ENCODE peak calls at places on chromosome 13, in five cellular contexts. One of them, this sample, is unnamed.

GRCh38 chr13:19089315-19089714 is 92.3 kb downstream of the TUBA3C start:
- DNase-seq in ovary: no peak
- DNase-seq in suprapubic skin: no peak
- DNase-seq in right atrium auricular region: no peak
- DNase-seq in cardiac muscle cell: no peak
- DNase-seq in this sample: no peak

GRCh38 chr13:32048816-32049215 is 17.2 kb downstream of the FRY start:
- DNase-seq in right atrium auricular region: no peak
- DNase-seq in suprapubic skin: no peak
- DNase-seq in cardiac muscle cell: no peak
- DNase-seq in ovary: no peak
- DNase-seq in this sample: no peak

GRCh38 chr13:94329754-94330551 is 149.5 kb downstream of the DCT start:
- DNase-seq in suprapubic skin: no peak
- DNase-seq in cardiac muscle cell: no peak
- DNase-seq in right atrium auricular region: no peak
- DNase-seq in ovary: no peak
- DNase-seq in this sample: no peak

GRCh38 chr13:94550030-94550738 is 45.8 kb downstream of the TGDS start:
- DNase-seq in cardiac muscle cell: no peak
- DNase-seq in right atrium auricular region: no peak
- DNase-seq in ovary: no peak
- DNase-seq in suprapubic skin: no peak
- DNase-seq in this sample: no peak

GRCh38 chr13:73967397-73968165 is 166.6 kb downstream of the KLF12 start:
- DNase-seq in cardiac muscle cell: no peak
- DNase-seq in suprapubic skin: no peak
- DNase-seq in ovary: no peak
- DNase-seq in right atrium auricular region: no peak
- DNase-seq in this sample: no peak

GRCh38 chr13:29993196-29993595 is 142.8 kb upstream of the UBL3 start:
- DNase-seq in right atrium auricular region: no peak
- DNase-seq in ovary: no peak
- DNase-seq in cardiac muscle cell: no peak
- DNase-seq in suprapubic skin: no peak
- DNase-seq in this sample: no peak

GRCh38 chr13:110433014-110433413 is 125.9 kb downstream of the COL4A2 start:
- DNase-seq in right atrium auricular region: no peak
- DNase-seq in cardiac muscle cell: no peak
- DNase-seq in suprapubic skin: no peak
- DNase-seq in ovary: no peak
- DNase-seq in this sample: no peak

GRCh38 chr13:99227909-99228688 is 27.4 kb downstream of the UBAC2 start:
- DNase-seq in ovary: no peak
- DNase-seq in right atrium auricular region: no peak
- DNase-seq in suprapubic skin: no peak
- DNase-seq in cardiac muscle cell: no peak
- DNase-seq in this sample: peak; percentile 94

GRCh38 chr13:113880651-113881611 is 17.1 kb upstream of the GAS6 start:
- DNase-seq in ovary: no peak
- DNase-seq in suprapubic skin: peak; percentile 44
- DNase-seq in cardiac muscle cell: no peak
- DNase-seq in right atrium auricular region: peak; percentile 58
- DNase-seq in this sample: no peak

GRCh38 chr13:50229935-50230334 is 214.7 kb downstream of the KCNRG start:
- DNase-seq in suprapubic skin: no peak
- DNase-seq in cardiac muscle cell: no peak
- DNase-seq in right atrium auricular region: no peak
- DNase-seq in ovary: no peak
- DNase-seq in this sample: no peak

GRCh38 chr13:94494021-94494420 is 14.5 kb upstream of the DCT start:
- DNase-seq in ovary: no peak
- DNase-seq in cardiac muscle cell: no peak
- DNase-seq in suprapubic skin: no peak
- DNase-seq in right atrium auricular region: no peak
- DNase-seq in this sample: no peak

GRCh38 chr13:43730642-43731041 is 56.1 kb downstream of the ENOX1 start:
- DNase-seq in suprapubic skin: no peak
- DNase-seq in right atrium auricular region: no peak
- DNase-seq in cardiac muscle cell: no peak
- DNase-seq in ovary: no peak
- DNase-seq in this sample: no peak

GRCh38 chr13:51818771-51819511 is 15.0 kb upstream of the DHRS12 start:
- DNase-seq in ovary: no peak
- DNase-seq in suprapubic skin: no peak
- DNase-seq in cardiac muscle cell: no peak
- DNase-seq in right atrium auricular region: no peak
- DNase-seq in this sample: no peak

GRCh38 chr13:26442541-26442940 is 114.9 kb upstream of the WASF3 start:
- DNase-seq in ovary: no peak
- DNase-seq in cardiac muscle cell: no peak
- DNase-seq in right atrium auricular region: no peak
- DNase-seq in suprapubic skin: no peak
- DNase-seq in this sample: no peak

GRCh38 chr13:95498886-95499285 is 53.6 kb upstream of the CLDN10 start:
- DNase-seq in ovary: no peak
- DNase-seq in suprapubic skin: no peak
- DNase-seq in right atrium auricular region: no peak
- DNase-seq in cardiac muscle cell: no peak
- DNase-seq in this sample: no peak

GRCh38 chr13:20326276-20326675 is 94.2 kb upstream of the GJB6 start:
- DNase-seq in right atrium auricular region: no peak
- DNase-seq in cardiac muscle cell: no peak
- DNase-seq in suprapubic skin: no peak
- DNase-seq in ovary: no peak
- DNase-seq in this sample: no peak

GRCh38 chr13:64801768-64802167 is 2428.4 kb downstream of the PCDH9 start:
- DNase-seq in cardiac muscle cell: peak; percentile 16
- DNase-seq in ovary: no peak
- DNase-seq in right atrium auricular region: no peak
- DNase-seq in suprapubic skin: no peak
- DNase-seq in this sample: no peak

GRCh38 chr13:110149036-110149435 is 157.9 kb downstream of the COL4A1 start:
- DNase-seq in ovary: no peak
- DNase-seq in cardiac muscle cell: no peak
- DNase-seq in suprapubic skin: no peak
- DNase-seq in right atrium auricular region: peak; percentile 16
- DNase-seq in this sample: no peak

GRCh38 chr13:44199627-44200207 is 173.9 kb upstream of the SERP2 start:
- DNase-seq in right atrium auricular region: no peak
- DNase-seq in suprapubic skin: no peak
- DNase-seq in cardiac muscle cell: no peak
- DNase-seq in ovary: no peak
- DNase-seq in this sample: no peak

GRCh38 chr13:99125335-99125915 is 75.2 kb upstream of the UBAC2 start:
- DNase-seq in cardiac muscle cell: no peak
- DNase-seq in right atrium auricular region: no peak
- DNase-seq in ovary: no peak
- DNase-seq in suprapubic skin: no peak
- DNase-seq in this sample: no peak

GRCh38 chr13:112376050-112376681 is at the start of gene SPACA7:
- DNase-seq in right atrium auricular region: no peak
- DNase-seq in ovary: no peak
- DNase-seq in suprapubic skin: no peak
- DNase-seq in cardiac muscle cell: no peak
- DNase-seq in this sample: no peak

GRCh38 chr13:103878891-103879605 is 812.8 kb upstream of the SLC10A2 start:
- DNase-seq in ovary: no peak
- DNase-seq in suprapubic skin: no peak
- DNase-seq in right atrium auricular region: no peak
- DNase-seq in cardiac muscle cell: no peak
- DNase-seq in this sample: no peak

GRCh38 chr13:51955281-51955771 is 55.9 kb downstream of the ATP7B start:
- DNase-seq in right atrium auricular region: no peak
- DNase-seq in suprapubic skin: no peak
- DNase-seq in cardiac muscle cell: no peak
- DNase-seq in ovary: no peak
- DNase-seq in this sample: no peak

GRCh38 chr13:95235199-95235726 is 66.0 kb downstream of the ABCC4 start:
- DNase-seq in right atrium auricular region: no peak
- DNase-seq in suprapubic skin: no peak
- DNase-seq in cardiac muscle cell: no peak
- DNase-seq in ovary: no peak
- DNase-seq in this sample: no peak

GRCh38 chr13:67462098-67462497 is 232.0 kb upstream of the PCDH9 start:
- DNase-seq in cardiac muscle cell: no peak
- DNase-seq in ovary: no peak
- DNase-seq in suprapubic skin: no peak
- DNase-seq in right atrium auricular region: no peak
- DNase-seq in this sample: no peak

GRCh38 chr13:77981191-77981925 is 62.7 kb upstream of the EDNRB start:
- DNase-seq in cardiac muscle cell: no peak
- DNase-seq in suprapubic skin: no peak
- DNase-seq in right atrium auricular region: no peak
- DNase-seq in ovary: no peak
- DNase-seq in this sample: no peak

GRCh38 chr13:100825551-100825950 is 151.0 kb upstream of the TMTC4 start:
- DNase-seq in suprapubic skin: no peak
- DNase-seq in ovary: no peak
- DNase-seq in cardiac muscle cell: no peak
- DNase-seq in right atrium auricular region: no peak
- DNase-seq in this sample: no peak

GRCh38 chr13:35475960-35476943 is at the start of gene MAB21L1:
- DNase-seq in cardiac muscle cell: peak; percentile 35
- DNase-seq in ovary: no peak
- DNase-seq in suprapubic skin: no peak
- DNase-seq in right atrium auricular region: no peak
- DNase-seq in this sample: no peak

GRCh38 chr13:95833713-95834112 is 156.8 kb downstream of the DNAJC3 start:
- DNase-seq in suprapubic skin: no peak
- DNase-seq in cardiac muscle cell: no peak
- DNase-seq in ovary: no peak
- DNase-seq in right atrium auricular region: no peak
- DNase-seq in this sample: no peak

GRCh38 chr13:102141625-102142472 is 260.0 kb downstream of the FGF14 start:
- DNase-seq in right atrium auricular region: no peak
- DNase-seq in ovary: no peak
- DNase-seq in cardiac muscle cell: peak; percentile 23
- DNase-seq in suprapubic skin: no peak
- DNase-seq in this sample: no peak

DNA sequence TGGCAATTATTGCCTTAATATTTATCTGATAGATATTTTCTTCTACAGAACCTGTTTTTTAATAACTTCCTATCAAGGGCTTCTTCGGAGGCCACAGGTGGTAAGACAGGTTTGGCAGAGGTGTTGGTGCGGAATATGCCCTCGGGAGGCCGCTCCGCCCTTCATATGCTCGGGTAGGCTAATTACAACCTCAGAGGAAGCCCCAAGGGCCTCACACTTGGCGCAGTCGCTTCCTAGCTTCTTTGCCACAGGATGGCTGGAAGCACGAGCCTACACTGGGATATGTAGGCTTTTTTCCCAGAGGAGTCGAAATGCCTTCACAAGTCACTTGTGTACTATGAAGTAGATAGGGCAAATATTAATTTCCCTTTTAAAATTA is 68.8 kb downstream of the LMO7 start:
- DNase-seq in right atrium auricular region: no peak
- DNase-seq in suprapubic skin: peak; percentile 75
- DNase-seq in ovary: no peak
- DNase-seq in cardiac muscle cell: no peak
- DNase-seq in this sample: no peak
- TF ChIP-seq CTCF in right atrium auricular region: no peak
- TF ChIP-seq CTCF in suprapubic skin: no peak
- TF ChIP-seq CTCF in ovary: no peak
- TF ChIP-seq CTCF in cardiac muscle cell: no peak
- TF ChIP-seq CTCF in this sample: no peak

DNA sequence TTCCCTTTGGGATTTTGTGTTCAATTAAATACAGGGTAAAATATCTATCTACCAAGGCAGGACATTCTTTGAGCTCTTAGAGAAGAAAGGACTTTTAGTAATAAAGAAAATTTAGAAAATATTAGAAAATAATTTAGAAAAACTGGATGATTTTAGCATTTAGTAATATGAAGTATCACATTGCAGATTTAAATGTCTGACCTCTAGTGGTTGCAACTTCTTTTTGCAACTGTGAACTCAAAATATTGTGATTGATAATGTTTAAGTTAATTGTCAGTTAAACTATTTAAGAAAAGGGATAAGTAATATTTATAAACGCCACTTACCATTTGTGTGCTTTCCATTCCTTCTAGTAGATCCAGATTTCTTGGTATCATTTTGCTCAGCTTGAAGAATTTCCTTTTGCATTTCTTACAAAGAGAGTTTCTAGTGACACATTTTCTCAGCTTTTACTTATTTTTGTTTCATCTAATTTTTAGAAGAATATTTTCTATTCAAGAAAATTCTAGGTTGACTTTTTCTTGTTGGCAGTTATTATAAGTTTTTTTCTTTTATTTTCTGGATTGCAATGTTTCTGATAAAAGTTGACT is 10.3 kb upstream of the POSTN start:
- DNase-seq in cardiac muscle cell: no peak
- DNase-seq in ovary: no peak
- DNase-seq in right atrium auricular region: no peak
- DNase-seq in suprapubic skin: no peak
- DNase-seq in this sample: no peak
- TF ChIP-seq CTCF in cardiac muscle cell: peak; percentile 48
- TF ChIP-seq CTCF in ovary: no peak
- TF ChIP-seq CTCF in right atrium auricular region: no peak
- TF ChIP-seq CTCF in suprapubic skin: no peak
- TF ChIP-seq CTCF in this sample: no peak

DNA sequence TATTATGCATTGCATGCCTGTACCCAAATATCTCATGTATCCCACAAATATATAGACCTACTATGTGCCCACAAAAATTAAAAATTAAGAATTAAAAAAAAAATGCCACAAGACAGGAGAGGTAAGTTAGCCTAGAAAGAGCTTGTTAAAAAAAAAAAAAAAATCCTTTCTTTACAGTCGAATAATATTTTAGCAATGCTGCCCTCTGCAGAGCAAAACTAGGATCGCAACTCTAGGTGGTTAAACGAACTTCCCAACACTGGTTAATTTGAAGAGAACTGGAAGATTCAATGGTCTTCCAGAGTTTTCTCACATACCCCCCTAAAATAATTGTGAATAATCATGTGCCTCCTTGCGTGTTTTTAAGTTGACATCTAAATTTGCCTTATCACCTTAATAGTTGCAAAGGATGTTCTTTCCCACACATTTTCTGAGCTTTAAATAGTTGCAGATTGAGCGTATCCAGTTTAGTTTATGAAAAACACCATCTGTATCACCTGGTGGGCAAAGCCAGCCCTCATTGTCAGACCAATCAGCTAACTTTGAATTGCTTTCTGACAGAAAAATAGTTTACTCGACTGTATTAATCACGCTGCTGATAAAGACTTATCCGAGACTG is 47.4 kb upstream of the RCBTB2 start:
- DNase-seq in right atrium auricular region: peak; percentile 82
- DNase-seq in cardiac muscle cell: peak; percentile 75
- DNase-seq in suprapubic skin: no peak
- DNase-seq in ovary: peak; percentile 66
- DNase-seq in this sample: no peak
- TF ChIP-seq CTCF in right atrium auricular region: peak; percentile 72
- TF ChIP-seq CTCF in cardiac muscle cell: peak; percentile 65
- TF ChIP-seq CTCF in suprapubic skin: peak; percentile 61
- TF ChIP-seq CTCF in ovary: peak; percentile 36
- TF ChIP-seq CTCF in this sample: peak; percentile 84

DNA sequence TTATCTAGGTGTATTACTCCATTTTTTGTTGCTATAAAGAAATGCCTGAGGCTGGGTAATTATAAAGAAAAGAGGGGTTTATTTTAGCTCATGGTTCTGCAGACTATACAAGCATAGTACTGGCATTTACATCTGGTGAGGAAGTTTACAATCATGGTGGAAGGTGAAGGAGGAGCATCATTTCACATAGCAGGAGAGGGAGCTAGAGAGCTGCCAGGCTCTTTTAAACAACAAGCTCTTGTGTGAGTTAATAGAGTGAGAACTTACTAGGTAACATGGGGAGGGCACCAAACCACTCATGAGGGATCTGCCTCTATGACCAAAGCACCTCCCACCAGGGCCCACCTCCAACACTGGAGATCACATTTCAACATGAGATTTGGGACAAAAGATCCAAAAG is 221.7 kb upstream of the GPC6 start:
- DNase-seq in ovary: no peak
- DNase-seq in right atrium auricular region: no peak
- DNase-seq in cardiac muscle cell: no peak
- DNase-seq in suprapubic skin: no peak
- DNase-seq in this sample: no peak
- TF ChIP-seq CTCF in ovary: no peak
- TF ChIP-seq CTCF in right atrium auricular region: no peak
- TF ChIP-seq CTCF in cardiac muscle cell: peak; percentile 17
- TF ChIP-seq CTCF in suprapubic skin: no peak
- TF ChIP-seq CTCF in this sample: no peak

This sample was measured in CD14-positive monocyte.